ENCODE peak calls at places on chromosome 11, in eight cellular contexts. I is HCT116; B is suprapubic skin; X is A673; E is RWPE2; Q is CD8-positive, alpha-beta memory T cell; Z is PC-9; W is CD4-positive, CD25-positive, alpha-beta regulatory T cell. K is an unnamed sample.

GRCh38 chr11:61142424-61142823 is 18.8 kb downstream of the VPS37C start:
- DNase-seq in E (no peak), I (no peak), X (no peak), W (no peak), Q (no peak), Z (no peak), B (no peak), K (no peak)

GRCh38 chr11:76579047-76579751 is 91.3 kb downstream of the LRRC32 start:
- DNase-seq in X (peak; percentile 27), W (no peak), I (no peak), Z (no peak), B (no peak), Q (no peak), E (no peak), K (peak; percentile 62)

GRCh38 chr11:130070109-130070828 is 575 bp downstream of the APLP2 start:
- DNase-seq in I (no peak), B (peak; percentile 70), E (no peak), W (peak; percentile 47), Z (no peak), Q (peak; percentile 31), X (peak; percentile 49), K (peak; percentile 26)

GRCh38 chr11:120385110-120385509 is 48.9 kb downstream of the ARHGEF12 start:
- DNase-seq in E (no peak), I (no peak), W (no peak), Z (no peak), Q (no peak), B (no peak), X (no peak), K (no peak)

GRCh38 chr11:34053161-34053686 is 1.7 kb downstream of the CAPRIN1 start:
- DNase-seq in B (peak; percentile 86), W (peak; percentile 76), Z (peak; percentile 63), Q (peak; percentile 76), I (no peak), E (peak; percentile 76), X (peak; percentile 98), K (peak; percentile 66)

GRCh38 chr11:113473983-113474361 is 1.2 kb downstream of the DRD2 start:
- DNase-seq in Q (no peak), I (no peak), B (no peak), E (no peak), X (no peak), W (no peak), Z (no peak), K (no peak)

GRCh38 chr11:16924826-16925494 is 89.3 kb downstream of the PLEKHA7 start:
- DNase-seq in Z (peak; percentile 87), Q (no peak), E (peak; percentile 82), I (peak; percentile 78), B (peak; percentile 71), X (peak; percentile 29), W (no peak), K (peak; percentile 23)

GRCh38 chr11:117497206-117497951 is 169.7 kb downstream of the CEP164 start:
- DNase-seq in E (no peak), Z (no peak), I (no peak), Q (no peak), W (no peak), X (no peak), B (no peak), K (no peak)

GRCh38 chr11:103109818-103110388 is 677 bp downstream of the DYNC2H1 start:
- DNase-seq in B (no peak), Z (no peak), X (peak; percentile 55), Q (no peak), E (no peak), I (no peak), W (no peak), K (peak; percentile 16)

GRCh38 chr11:130448416-130449068 is at the start of gene ADAMTS15:
- DNase-seq in B (peak; percentile 83), W (peak; percentile 15), Q (no peak), I (peak; percentile 51), X (peak; percentile 97), E (peak; percentile 84), Z (peak; percentile 79), K (peak; percentile 80)

GRCh38 chr11:35514481-35514880 is 10.9 kb downstream of the PAMR1 start:
- DNase-seq in Z (no peak), B (no peak), X (no peak), W (no peak), Q (no peak), E (no peak), I (no peak), K (no peak)

GRCh38 chr11:24064309-24064903 is 432.4 kb upstream of the LUZP2 start:
- DNase-seq in X (no peak), E (no peak), Z (no peak), I (no peak), Q (no peak), B (no peak), W (no peak), K (no peak)

GRCh38 chr11:46520971-46521745 is 72.7 kb downstream of the AMBRA1 start:
- DNase-seq in E (no peak), I (no peak), Q (no peak), B (no peak), W (no peak), Z (peak; percentile 72), X (peak; percentile 91), K (no peak)

GRCh38 chr11:86743223-86744118 is 56.9 kb upstream of the PRSS23 start:
- DNase-seq in B (peak; percentile 76), I (peak; percentile 95), E (peak; percentile 87), Z (peak; percentile 100), Q (no peak), X (peak; percentile 84), W (no peak), K (peak; percentile 56)

DNA sequence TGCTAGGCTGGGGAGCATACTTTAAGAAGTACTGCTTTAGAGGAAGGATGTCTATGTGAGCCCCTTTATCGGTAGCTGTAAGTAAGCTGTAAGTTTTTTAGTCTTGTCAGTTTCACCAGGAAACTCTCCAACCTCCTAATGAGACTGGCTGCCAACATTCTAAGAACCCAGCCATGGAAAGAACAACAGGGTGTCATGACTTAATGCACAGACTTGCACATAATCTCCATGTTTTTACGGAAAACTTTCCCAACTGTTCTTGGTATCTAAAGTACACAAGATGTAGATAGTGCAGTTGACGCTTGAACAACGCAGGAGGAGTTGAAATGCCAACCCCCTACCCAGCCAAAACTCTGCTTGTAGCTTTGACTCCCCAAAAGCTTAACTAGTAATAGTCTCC is 9.0 kb downstream of the OR8A1 start:
- DNase-seq in W (no peak), E (no peak), B (no peak), Z (no peak), Q (no peak), X (no peak), I (no peak), K (no peak)
- H3K4me3 ChIP-seq in W (no peak overlapping the region), E (no peak overlapping the region), B (no peak overlapping the region), Z (no peak overlapping the region), Q (no peak overlapping the region), X (no peak overlapping the region), I (no peak overlapping the region), K (no peak overlapping the region)

GRCh38 chr11:96303067-96303466 is 39.9 kb downstream of the MAML2 start:
- DNase-seq in E (no peak), W (no peak), X (peak; percentile 42), I (no peak), B (no peak), Q (no peak), Z (peak; percentile 93), K (no peak)

GRCh38 chr11:96303980-96304379 is 39.0 kb downstream of the MAML2 start:
- DNase-seq in Q (no peak), B (no peak), E (no peak), W (no peak), Z (no peak), I (no peak), X (no peak), K (no peak)

GRCh38 chr11:96301818-96302217 is 41.2 kb downstream of the MAML2 start:
- DNase-seq in X (no peak), Z (no peak), B (no peak), I (no peak), W (no peak), Q (no peak), E (no peak), K (no peak)

GRCh38 chr11:96294289-96294688 is 48.7 kb downstream of the MAML2 start:
- DNase-seq in B (no peak), I (no peak), Q (no peak), W (no peak), E (no peak), X (no peak), Z (no peak), K (no peak)

DNA sequence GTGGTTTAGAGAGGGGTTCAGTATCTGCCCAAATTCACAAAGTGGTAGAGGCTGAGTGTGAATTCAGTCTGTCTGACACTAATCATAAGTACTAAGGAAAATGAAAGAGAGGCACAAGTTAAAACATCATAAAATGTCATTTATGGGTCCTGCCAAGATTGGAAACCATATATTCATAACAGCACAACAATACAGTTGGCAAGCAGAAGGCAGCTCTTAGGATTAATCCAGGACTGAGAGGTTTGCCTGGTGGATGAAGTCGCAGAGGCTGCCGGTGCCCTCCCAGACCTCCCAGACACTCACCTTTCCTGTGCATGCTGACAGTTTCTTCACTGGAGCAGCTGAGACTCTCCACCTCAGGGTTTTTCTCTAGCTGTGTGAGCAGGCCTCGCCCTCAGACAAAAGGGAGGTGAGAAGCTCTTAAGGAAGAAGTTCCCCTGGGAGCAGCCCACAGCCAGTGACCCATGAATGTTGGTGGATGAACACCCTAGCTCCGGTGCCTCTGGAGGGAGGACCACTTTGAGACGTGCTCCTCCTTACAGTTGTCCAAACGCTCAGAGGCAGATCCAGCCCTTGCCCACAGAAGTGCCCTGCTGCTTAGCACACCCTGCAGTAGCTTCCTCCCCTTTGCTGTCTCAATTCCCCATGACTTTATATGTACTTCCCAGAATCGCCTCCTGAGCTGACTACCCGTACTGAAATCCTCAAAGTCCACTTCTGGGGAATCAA is 43.7 kb downstream of the MAML2 start:
- DNase-seq in X (no peak), W (no peak), E (no peak), Z (no peak), I (no peak), Q (no peak), B (no peak), K (no peak)
- H3K27ac ChIP-seq in X (no peak overlapping the region), W (no peak overlapping the region), E (no peak overlapping the region), Z (peak overlapping the region; percentile 8), I (no peak overlapping the region), Q (no peak overlapping the region), B (peak overlapping the region; percentile 44), K (no peak overlapping the region)

GRCh38 chr11:2386591-2386990 is 9.5 kb downstream of the CD81 start:
- DNase-seq in W (no peak), E (no peak), B (no peak), Z (no peak), Q (no peak), I (no peak), X (no peak), K (no peak)

GRCh38 chr11:2384723-2385041 is 7.6 kb downstream of the CD81 start:
- DNase-seq in Q (no peak), E (no peak), W (no peak), Z (no peak), I (no peak), B (no peak), X (no peak), K (no peak)

GRCh38 chr11:2383823-2384722 is 7.0 kb downstream of the CD81 start:
- DNase-seq in Q (peak; percentile 60), W (no peak), Z (no peak), X (no peak), E (no peak), I (no peak), B (no peak), K (peak; percentile 62)

GRCh38 chr11:2387266-2387982 is 10.3 kb downstream of the CD81 start:
- DNase-seq in Z (no peak), W (no peak), E (no peak), X (no peak), I (no peak), Q (peak; percentile 42), B (no peak), K (no peak)

GRCh38 chr11:2385156-2386151 is 8.3 kb downstream of the CD81 start:
- DNase-seq in E (no peak), I (no peak), W (no peak), B (no peak), Q (no peak), Z (no peak), X (no peak), K (no peak)
- H3K4me1 ChIP-seq in E (peaks cover 34% of the 10 kb centered on the region), I (peaks cover 13% of the 10 kb centered on the region), W (peaks cover 54% of the 10 kb centered on the region), B (peaks cover 100% of the 10 kb centered on the region), Q (peaks cover 78% of the 10 kb centered on the region), Z (peaks cover 5% of the 10 kb centered on the region), X (no peaks in the 10 kb centered on the region), K (peaks cover 63% of the 10 kb centered on the region)

GRCh38 chr11:1335811-1336761 is 26.7 kb upstream of the TOLLIP start:
- DNase-seq in X (peak; percentile 81), Q (peak; percentile 57), B (peak; percentile 85), W (peak; percentile 64), E (no peak), Z (peak; percentile 72), I (no peak), K (peak; percentile 77)
- H3K4me3 ChIP-seq in X (peak overlapping the region; percentile 24), Q (peak overlapping the region; percentile 71), B (peak overlapping the region; percentile 48), W (peak overlapping the region; percentile 70), E (peak overlapping the region; percentile 27), Z (peak overlapping the region; percentile 55), I (peak overlapping the region; percentile 33), K (peak overlapping the region; percentile 52)